ENCODE peak calls at places on chromosomes 2 and 18, in eight cellular contexts. One of them, this sample, is unnamed.

GRCh38 chr2:193783681-193784080 is 1588.9 kb upstream of the TMEFF2 start:
- DNase-seq in M059J: no peak
- DNase-seq in caudate nucleus: no peak
- DNase-seq in adipocyte: peak; percentile 37
- DNase-seq in ELF-1: no peak
- DNase-seq in mesenteric fat pad: no peak
- DNase-seq in progenitor cell of endocrine pancreas: no peak
- DNase-seq in stromal cell of bone marrow: peak; percentile 22
- DNase-seq in this sample: no peak

GRCh38 chr18:36191286-36191685 is 4.0 kb downstream of the MOCOS start:
- DNase-seq in M059J: no peak
- DNase-seq in caudate nucleus: no peak
- DNase-seq in adipocyte: no peak
- DNase-seq in ELF-1: no peak
- DNase-seq in mesenteric fat pad: peak; percentile 49
- DNase-seq in progenitor cell of endocrine pancreas: no peak
- DNase-seq in stromal cell of bone marrow: no peak
- DNase-seq in this sample: no peak

GRCh38 chr18:52152036-52152435 is 188.0 kb upstream of the DCC start:
- DNase-seq in M059J: peak; percentile 3
- DNase-seq in caudate nucleus: no peak
- DNase-seq in adipocyte: peak; percentile 0
- DNase-seq in ELF-1: no peak
- DNase-seq in mesenteric fat pad: no peak
- DNase-seq in progenitor cell of endocrine pancreas: no peak
- DNase-seq in stromal cell of bone marrow: no peak
- DNase-seq in this sample: no peak

GRCh38 chr18:22031581-22031980 is 137.8 kb upstream of the GATA6 start:
- DNase-seq in M059J: no peak
- DNase-seq in caudate nucleus: no peak
- DNase-seq in adipocyte: no peak
- DNase-seq in ELF-1: no peak
- DNase-seq in mesenteric fat pad: peak; percentile 22
- DNase-seq in progenitor cell of endocrine pancreas: no peak
- DNase-seq in stromal cell of bone marrow: no peak
- DNase-seq in this sample: no peak

GRCh38 chr2:134392689-134393476 is 139.0 kb downstream of the MGAT5 start:
- DNase-seq in M059J: no peak
- DNase-seq in caudate nucleus: no peak
- DNase-seq in adipocyte: no peak
- DNase-seq in ELF-1: peak; percentile 5
- DNase-seq in mesenteric fat pad: no peak
- DNase-seq in progenitor cell of endocrine pancreas: no peak
- DNase-seq in stromal cell of bone marrow: peak; percentile 11
- DNase-seq in this sample: no peak

GRCh38 chr2:25122367-25122766 is 46.0 kb downstream of the POMC start:
- DNase-seq in M059J: no peak
- DNase-seq in caudate nucleus: no peak
- DNase-seq in adipocyte: no peak
- DNase-seq in ELF-1: no peak
- DNase-seq in mesenteric fat pad: no peak
- DNase-seq in progenitor cell of endocrine pancreas: no peak
- DNase-seq in stromal cell of bone marrow: no peak
- DNase-seq in this sample: no peak

GRCh38 chr2:17615728-17616351 is 75.3 kb downstream of the VSNL1 start:
- DNase-seq in M059J: peak; percentile 82
- DNase-seq in caudate nucleus: no peak
- DNase-seq in adipocyte: peak; percentile 16
- DNase-seq in ELF-1: no peak
- DNase-seq in mesenteric fat pad: no peak
- DNase-seq in progenitor cell of endocrine pancreas: no peak
- DNase-seq in stromal cell of bone marrow: peak; percentile 68
- DNase-seq in this sample: peak; percentile 64

GRCh38 chr2:145623136-145623535 is 1103.2 kb upstream of the ZEB2 start:
- DNase-seq in M059J: peak; percentile 75
- DNase-seq in caudate nucleus: no peak
- DNase-seq in adipocyte: peak; percentile 50
- DNase-seq in ELF-1: no peak
- DNase-seq in mesenteric fat pad: no peak
- DNase-seq in progenitor cell of endocrine pancreas: no peak
- DNase-seq in stromal cell of bone marrow: peak; percentile 66
- DNase-seq in this sample: peak; percentile 81

GRCh38 chr2:235217814-235218213 is 266.0 kb downstream of the SH3BP4 start:
- DNase-seq in M059J: peak; percentile 46
- DNase-seq in caudate nucleus: no peak
- DNase-seq in adipocyte: peak; percentile 63
- DNase-seq in ELF-1: no peak
- DNase-seq in mesenteric fat pad: no peak
- DNase-seq in progenitor cell of endocrine pancreas: no peak
- DNase-seq in stromal cell of bone marrow: no peak
- DNase-seq in this sample: peak; percentile 28

GRCh38 chr2:186645999-186646398 is 47.9 kb upstream of the FAM171B start:
- DNase-seq in M059J: no peak
- DNase-seq in caudate nucleus: no peak
- DNase-seq in adipocyte: peak; percentile 59
- DNase-seq in ELF-1: no peak
- DNase-seq in mesenteric fat pad: no peak
- DNase-seq in progenitor cell of endocrine pancreas: no peak
- DNase-seq in stromal cell of bone marrow: peak; percentile 9
- DNase-seq in this sample: peak; percentile 34

GRCh38 chr2:72925328-72925943 is 8.1 kb downstream of the EMX1 start:
- DNase-seq in M059J: no peak
- DNase-seq in caudate nucleus: no peak
- DNase-seq in adipocyte: no peak
- DNase-seq in ELF-1: peak; percentile 33
- DNase-seq in mesenteric fat pad: peak; percentile 79
- DNase-seq in progenitor cell of endocrine pancreas: no peak
- DNase-seq in stromal cell of bone marrow: no peak
- DNase-seq in this sample: no peak

GRCh38 chr2:19873014-19873413 is 28.8 kb downstream of the TTC32 start:
- DNase-seq in M059J: no peak
- DNase-seq in caudate nucleus: no peak
- DNase-seq in adipocyte: no peak
- DNase-seq in ELF-1: no peak
- DNase-seq in mesenteric fat pad: no peak
- DNase-seq in progenitor cell of endocrine pancreas: no peak
- DNase-seq in stromal cell of bone marrow: no peak
- DNase-seq in this sample: no peak

GRCh38 chr2:174158003-174158402 is 90.3 kb downstream of the OLA1 start:
- DNase-seq in M059J: peak; percentile 59
- DNase-seq in caudate nucleus: no peak
- DNase-seq in adipocyte: no peak
- DNase-seq in ELF-1: peak; percentile 58
- DNase-seq in mesenteric fat pad: no peak
- DNase-seq in progenitor cell of endocrine pancreas: no peak
- DNase-seq in stromal cell of bone marrow: no peak
- DNase-seq in this sample: peak; percentile 46

GRCh38 chr2:195252018-195252417 is 405.0 kb upstream of the SLC39A10 start:
- DNase-seq in M059J: peak; percentile 5
- DNase-seq in caudate nucleus: no peak
- DNase-seq in adipocyte: no peak
- DNase-seq in ELF-1: peak; percentile 45
- DNase-seq in mesenteric fat pad: no peak
- DNase-seq in progenitor cell of endocrine pancreas: no peak
- DNase-seq in stromal cell of bone marrow: no peak
- DNase-seq in this sample: no peak

GRCh38 chr18:28399781-28400362 is 222.9 kb upstream of the CDH2 start:
- DNase-seq in M059J: no peak
- DNase-seq in caudate nucleus: no peak
- DNase-seq in adipocyte: no peak
- DNase-seq in ELF-1: no peak
- DNase-seq in mesenteric fat pad: no peak
- DNase-seq in progenitor cell of endocrine pancreas: no peak
- DNase-seq in stromal cell of bone marrow: no peak
- DNase-seq in this sample: no peak

GRCh38 chr2:56168163-56168562 is 15.6 kb upstream of the CCDC85A start:
- DNase-seq in M059J: peak; percentile 83
- DNase-seq in caudate nucleus: no peak
- DNase-seq in adipocyte: peak; percentile 65
- DNase-seq in ELF-1: no peak
- DNase-seq in mesenteric fat pad: no peak
- DNase-seq in progenitor cell of endocrine pancreas: no peak
- DNase-seq in stromal cell of bone marrow: no peak
- DNase-seq in this sample: peak; percentile 88

GRCh38 chr2:8487461-8487932 is 194.4 kb upstream of the ID2 start:
- DNase-seq in M059J: no peak
- DNase-seq in caudate nucleus: no peak
- DNase-seq in adipocyte: no peak
- DNase-seq in ELF-1: peak; percentile 72
- DNase-seq in mesenteric fat pad: peak; percentile 67
- DNase-seq in progenitor cell of endocrine pancreas: no peak
- DNase-seq in stromal cell of bone marrow: peak; percentile 26
- DNase-seq in this sample: no peak

GRCh38 chr2:46275995-46276394 is 21.2 kb upstream of the EPAS1 start:
- DNase-seq in M059J: no peak
- DNase-seq in caudate nucleus: no peak
- DNase-seq in adipocyte: no peak
- DNase-seq in ELF-1: peak; percentile 68
- DNase-seq in mesenteric fat pad: no peak
- DNase-seq in progenitor cell of endocrine pancreas: no peak
- DNase-seq in stromal cell of bone marrow: no peak
- DNase-seq in this sample: peak; percentile 47

GRCh38 chr2:29220506-29221270 is 105.5 kb downstream of the CLIP4 start:
- DNase-seq in M059J: no peak
- DNase-seq in caudate nucleus: no peak
- DNase-seq in adipocyte: no peak
- DNase-seq in ELF-1: no peak
- DNase-seq in mesenteric fat pad: peak; percentile 67
- DNase-seq in progenitor cell of endocrine pancreas: no peak
- DNase-seq in stromal cell of bone marrow: no peak
- DNase-seq in this sample: no peak

GRCh38 chr2:1698188-1698945 is 45.9 kb downstream of the PXDN start:
- DNase-seq in M059J: no peak
- DNase-seq in caudate nucleus: no peak
- DNase-seq in adipocyte: no peak
- DNase-seq in ELF-1: no peak
- DNase-seq in mesenteric fat pad: no peak
- DNase-seq in progenitor cell of endocrine pancreas: no peak
- DNase-seq in stromal cell of bone marrow: no peak
- DNase-seq in this sample: no peak

GRCh38 chr2:176081993-176082884 is 1.5 kb downstream of the EVX2 start:
- DNase-seq in M059J: no peak
- DNase-seq in caudate nucleus: no peak
- DNase-seq in adipocyte: no peak
- DNase-seq in ELF-1: peak; percentile 78
- DNase-seq in mesenteric fat pad: no peak
- DNase-seq in progenitor cell of endocrine pancreas: no peak
- DNase-seq in stromal cell of bone marrow: no peak
- DNase-seq in this sample: no peak

GRCh38 chr2:135238651-135239050 is 186.6 kb downstream of the RAB3GAP1 start:
- DNase-seq in M059J: no peak
- DNase-seq in caudate nucleus: no peak
- DNase-seq in adipocyte: no peak
- DNase-seq in ELF-1: no peak
- DNase-seq in mesenteric fat pad: no peak
- DNase-seq in progenitor cell of endocrine pancreas: no peak
- DNase-seq in stromal cell of bone marrow: no peak
- DNase-seq in this sample: no peak

GRCh38 chr2:143390185-143390584 is 261.0 kb downstream of the ARHGAP15 start:
- DNase-seq in M059J: no peak
- DNase-seq in caudate nucleus: no peak
- DNase-seq in adipocyte: no peak
- DNase-seq in ELF-1: no peak
- DNase-seq in mesenteric fat pad: no peak
- DNase-seq in progenitor cell of endocrine pancreas: no peak
- DNase-seq in stromal cell of bone marrow: no peak
- DNase-seq in this sample: no peak

GRCh38 chr2:121947681-121948080 is 192.2 kb downstream of the TSN start:
- DNase-seq in M059J: no peak
- DNase-seq in caudate nucleus: no peak
- DNase-seq in adipocyte: no peak
- DNase-seq in ELF-1: no peak
- DNase-seq in mesenteric fat pad: no peak
- DNase-seq in progenitor cell of endocrine pancreas: no peak
- DNase-seq in stromal cell of bone marrow: no peak
- DNase-seq in this sample: no peak

GRCh38 chr2:43139996-43140621 is 86.3 kb downstream of the ZFP36L2 start:
- DNase-seq in M059J: no peak
- DNase-seq in caudate nucleus: no peak
- DNase-seq in adipocyte: no peak
- DNase-seq in ELF-1: peak; percentile 64
- DNase-seq in mesenteric fat pad: no peak
- DNase-seq in progenitor cell of endocrine pancreas: no peak
- DNase-seq in stromal cell of bone marrow: no peak
- DNase-seq in this sample: peak; percentile 34

GRCh38 chr2:8427211-8427610 is 254.6 kb upstream of the ID2 start:
- DNase-seq in M059J: no peak
- DNase-seq in caudate nucleus: no peak
- DNase-seq in adipocyte: no peak
- DNase-seq in ELF-1: no peak
- DNase-seq in mesenteric fat pad: no peak
- DNase-seq in progenitor cell of endocrine pancreas: no peak
- DNase-seq in stromal cell of bone marrow: no peak
- DNase-seq in this sample: no peak

GRCh38 chr2:112793449-112793978 is 9.2 kb upstream of the IL1A start:
- DNase-seq in M059J: no peak
- DNase-seq in caudate nucleus: no peak
- DNase-seq in adipocyte: no peak
- DNase-seq in ELF-1: no peak
- DNase-seq in mesenteric fat pad: no peak
- DNase-seq in progenitor cell of endocrine pancreas: no peak
- DNase-seq in stromal cell of bone marrow: no peak
- DNase-seq in this sample: peak; percentile 62

GRCh38 chr2:36800381-36800780 is 103.9 kb downstream of the VIT start:
- DNase-seq in M059J: no peak
- DNase-seq in caudate nucleus: no peak
- DNase-seq in adipocyte: no peak
- DNase-seq in ELF-1: no peak
- DNase-seq in mesenteric fat pad: no peak
- DNase-seq in progenitor cell of endocrine pancreas: no peak
- DNase-seq in stromal cell of bone marrow: no peak
- DNase-seq in this sample: no peak

GRCh38 chr18:46916551-46917107 is 678 bp downstream of the PIAS2 start:
- DNase-seq in M059J: peak; percentile 59
- DNase-seq in caudate nucleus: peak; percentile 24
- DNase-seq in adipocyte: peak; percentile 56
- DNase-seq in ELF-1: peak; percentile 29
- DNase-seq in mesenteric fat pad: no peak
- DNase-seq in progenitor cell of endocrine pancreas: no peak
- DNase-seq in stromal cell of bone marrow: peak; percentile 6
- DNase-seq in this sample: peak; percentile 37

GRCh38 chr2:157808421-157808820 is 67.7 kb downstream of the ACVR1 start:
- DNase-seq in M059J: no peak
- DNase-seq in caudate nucleus: no peak
- DNase-seq in adipocyte: no peak
- DNase-seq in ELF-1: no peak
- DNase-seq in mesenteric fat pad: no peak
- DNase-seq in progenitor cell of endocrine pancreas: no peak
- DNase-seq in stromal cell of bone marrow: no peak
- DNase-seq in this sample: no peak

GRCh38 chr2:31253344-31254155 is 19.6 kb downstream of the EHD3 start:
- DNase-seq in M059J: no peak
- DNase-seq in caudate nucleus: no peak
- DNase-seq in adipocyte: no peak
- DNase-seq in ELF-1: peak; percentile 24
- DNase-seq in mesenteric fat pad: no peak
- DNase-seq in progenitor cell of endocrine pancreas: no peak
- DNase-seq in stromal cell of bone marrow: no peak
- DNase-seq in this sample: no peak

GRCh38 chr2:218406949-218407703 is 7.5 kb downstream of the CTDSP1 start:
- DNase-seq in M059J: no peak
- DNase-seq in caudate nucleus: peak; percentile 47
- DNase-seq in adipocyte: peak; percentile 67
- DNase-seq in ELF-1: no peak
- DNase-seq in mesenteric fat pad: no peak
- DNase-seq in progenitor cell of endocrine pancreas: no peak
- DNase-seq in stromal cell of bone marrow: no peak
- DNase-seq in this sample: peak; percentile 62

GRCh38 chr2:143158500-143159262 is 29.5 kb downstream of the ARHGAP15 start:
- DNase-seq in M059J: no peak
- DNase-seq in caudate nucleus: no peak
- DNase-seq in adipocyte: no peak
- DNase-seq in ELF-1: no peak
- DNase-seq in mesenteric fat pad: no peak
- DNase-seq in progenitor cell of endocrine pancreas: no peak
- DNase-seq in stromal cell of bone marrow: no peak
- DNase-seq in this sample: no peak

GRCh38 chr2:127985735-127986134 is 42.1 kb downstream of the SAP130 start:
- DNase-seq in M059J: no peak
- DNase-seq in caudate nucleus: no peak
- DNase-seq in adipocyte: no peak
- DNase-seq in ELF-1: no peak
- DNase-seq in mesenteric fat pad: no peak
- DNase-seq in progenitor cell of endocrine pancreas: no peak
- DNase-seq in stromal cell of bone marrow: no peak
- DNase-seq in this sample: no peak

This sample was measured in EH.